ENCODE peak calls at places on chromosomes 4 and X, in nine cellular contexts. J, S, P, R, T, G, K, L and D are unnamed samples.

GRCh38 chrX:49838374-49838773 is 9.3 kb downstream of the PAGE4 start:
- DNase-seq in J (peak), S (peak), P (peak), R (peak), T (peak), G (no peak), K (peak), L (peak), D (no peak)

GRCh38 chr4:107991945-107992625 is 2.4 kb downstream of the HADH start:
- DNase-seq in J (no peak), S (peak), P (peak), R (no peak), T (no peak), G (no peak), K (no peak), L (peak), D (no peak)

GRCh38 chrX:129930941-129931410 is 25.0 kb downstream of the UTP14A start:
- DNase-seq in J (no peak), S (peak), P (peak), R (no peak), T (no peak), G (no peak), K (peak), L (peak), D (no peak)

GRCh38 chr4:1008840-1009646 is 2.4 kb upstream of the FGFRL1 start:
- DNase-seq in J (no peak), S (no peak), P (peak), R (no peak), T (peak), G (no peak), K (no peak), L (no peak), D (no peak)

GRCh38 chrX:83419030-83419792 is 88.9 kb upstream of the POU3F4 start:
- DNase-seq in J (no peak), S (no peak), P (no peak), R (no peak), T (no peak), G (no peak), K (peak), L (no peak), D (no peak)

GRCh38 chr4:22072240-22072639 is 123.7 kb upstream of the KCNIP4 start:
- DNase-seq in J (no peak), S (no peak), P (no peak), R (no peak), T (no peak), G (no peak), K (no peak), L (no peak), D (no peak)

GRCh38 chr4:186726440-186727148 is 2.9 kb upstream of the FAT1 start:
- DNase-seq in J (peak), S (peak), P (peak), R (peak), T (peak), G (no peak), K (peak), L (peak), D (no peak)

GRCh38 chr4:6848717-6849305 is 60.8 kb upstream of the TBC1D14 start:
- DNase-seq in J (no peak), S (no peak), P (no peak), R (peak), T (no peak), G (no peak), K (no peak), L (no peak), D (no peak)

GRCh38 chrX:56505866-56506265 is 57.6 kb upstream of the UBQLN2 start:
- DNase-seq in J (no peak), S (no peak), P (no peak), R (no peak), T (peak), G (no peak), K (peak), L (no peak), D (no peak)

GRCh38 chr4:48370260-48371134 is 29.2 kb downstream of the SLAIN2 start:
- DNase-seq in J (no peak), S (no peak), P (no peak), R (no peak), T (no peak), G (peak), K (no peak), L (no peak), D (no peak)

GRCh38 chrX:12895856-12896255 is 10.6 kb upstream of the TLR8 start:
- DNase-seq in J (no peak), S (no peak), P (no peak), R (no peak), T (no peak), G (no peak), K (no peak), L (peak), D (no peak)

GRCh38 chr4:107619065-107619464 is 101.0 kb downstream of the PAPSS1 start:
- DNase-seq in J (no peak), S (no peak), P (peak), R (no peak), T (peak), G (no peak), K (no peak), L (peak), D (no peak)

GRCh38 chrX:44352739-44353138 is 9.3 kb upstream of the EFHC2 start:
- DNase-seq in J (no peak), S (no peak), P (peak), R (no peak), T (peak), G (no peak), K (no peak), L (no peak), D (no peak)

DNA sequence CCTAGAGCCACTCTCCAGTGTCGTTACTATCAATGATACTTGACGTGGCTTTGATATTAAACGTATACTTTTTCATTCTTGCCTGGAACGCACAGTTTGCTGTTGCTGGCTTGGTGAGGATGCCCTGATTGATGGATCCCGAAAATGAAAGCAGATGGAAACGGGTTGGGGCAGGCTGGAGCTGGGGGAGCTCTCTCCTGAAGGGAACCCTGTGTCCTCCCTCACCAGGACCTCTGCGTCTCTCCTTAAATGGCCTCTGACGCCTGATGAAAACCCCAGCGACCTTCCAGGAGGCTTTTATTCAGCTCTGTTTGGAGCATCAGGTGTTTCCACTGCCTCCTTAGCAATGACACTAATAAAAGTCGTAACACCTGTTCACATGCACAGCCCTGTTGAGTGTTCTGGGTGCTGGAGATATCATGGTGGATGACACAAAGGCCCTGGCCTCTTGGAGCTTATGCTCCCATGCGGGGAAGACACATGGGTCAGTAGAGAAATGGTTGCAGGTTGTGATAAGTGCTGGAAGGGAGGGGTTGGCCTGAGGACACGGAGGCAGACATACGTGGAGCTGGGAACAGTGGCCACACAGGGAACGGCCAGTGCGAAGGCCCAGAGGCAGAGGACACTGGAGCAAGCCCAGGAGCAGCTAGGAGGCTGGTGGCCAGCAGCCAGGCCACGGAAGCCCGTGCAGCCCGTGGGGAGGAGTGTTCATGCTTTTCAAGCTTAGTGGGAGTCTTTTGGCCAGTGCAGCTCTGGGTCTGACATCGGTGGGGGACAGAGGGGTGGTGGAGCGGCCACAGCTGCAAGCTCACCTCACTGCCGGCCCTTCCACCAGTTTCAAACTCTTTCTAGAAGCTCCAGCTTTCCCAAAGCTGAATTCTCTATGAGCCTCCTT is 7.5 kb downstream of the MSANTD1 start:
- DNase-seq in J (no peak), S (no peak), P (no peak), R (no peak), T (no peak), G (no peak), K (no peak), L (no peak), D (no peak)
- H3K4me2 ChIP-seq in J (no peak), S (no peak), P (no peak), R (no peak), T (no peak), G (no peak), K (peak), L (no peak), D (no peak)

GRCh38 chr4:147836807-147837206 is 104.9 kb downstream of the ARHGAP10 start:
- DNase-seq in J (no peak), S (no peak), P (no peak), R (no peak), T (no peak), G (no peak), K (no peak), L (no peak), D (no peak)
- H3K4me3 ChIP-seq in J (no peak), S (no peak), P (no peak), R (no peak), T (no peak), G (peak), K (no peak), L (no peak), D (no peak)

GRCh38 chr4:81606166-81606565 is 134.5 kb upstream of the RASGEF1B start:
- DNase-seq in J (no peak), S (no peak), P (peak), R (no peak), T (no peak), G (no peak), K (no peak), L (no peak), D (no peak)
- H3K4me2 ChIP-seq in J (no peak), S (no peak), P (peak), R (no peak), T (no peak), G (no peak), K (peak), L (no peak), D (no peak)

GRCh38 chr4:89249313-89249712 is 58.3 kb downstream of the GPRIN3 start:
- DNase-seq in J (no peak), S (no peak), P (no peak), R (no peak), T (no peak), G (no peak), K (no peak), L (no peak), D (no peak)

GRCh38 chr4:89248879-89249281 is 58.7 kb downstream of the GPRIN3 start:
- DNase-seq in J (no peak), S (no peak), P (no peak), R (no peak), T (peak), G (no peak), K (no peak), L (no peak), D (no peak)

GRCh38 chr4:89245459-89245858 is 62.1 kb downstream of the GPRIN3 start:
- DNase-seq in J (no peak), S (no peak), P (no peak), R (no peak), T (no peak), G (no peak), K (no peak), L (no peak), D (no peak)

GRCh38 chr4:89249716-89250361 is 57.8 kb downstream of the GPRIN3 start:
- DNase-seq in J (no peak), S (no peak), P (no peak), R (no peak), T (no peak), G (no peak), K (no peak), L (no peak), D (no peak)

DNA sequence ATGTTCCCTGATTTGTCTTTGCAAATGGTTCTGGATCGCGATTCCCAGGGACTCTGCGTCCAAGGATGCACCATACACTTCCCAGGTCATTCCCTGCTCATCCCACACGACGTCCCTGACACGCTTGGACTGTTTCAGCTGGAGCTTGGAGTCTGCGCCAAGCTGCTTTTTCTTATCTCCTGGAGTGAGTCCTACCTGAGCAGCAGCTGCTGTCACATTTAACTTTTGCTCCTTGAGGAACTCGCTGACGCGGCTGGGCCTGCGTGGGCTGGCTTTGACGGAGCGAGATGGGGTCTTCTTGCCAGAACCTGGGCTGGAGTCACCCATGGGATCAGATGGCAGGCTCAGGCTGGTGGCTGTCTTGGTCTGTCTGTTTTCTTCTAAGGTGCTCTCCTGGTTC is 59.6 kb downstream of the GPRIN3 start:
- DNase-seq in J (no peak), S (no peak), P (no peak), R (no peak), T (no peak), G (no peak), K (no peak), L (no peak), D (no peak)
- H3K4me3 ChIP-seq in J (no peak), S (no peak), P (no peak), R (no peak), T (no peak), G (no peak), K (no peak), L (no peak), D (no peak)

GRCh38 chrX:136186023-136186413 is 38.7 kb downstream of the FHL1 start:
- DNase-seq in J (no peak), S (no peak), P (no peak), R (no peak), T (no peak), G (no peak), K (no peak), L (no peak), D (no peak)
- H3K4me2 ChIP-seq in J (peak), S (no peak), P (peak), R (no peak), T (no peak), G (no peak), K (peak), L (peak), D (no peak)

GRCh38 chr4:98662055-98662453 is 3.6 kb upstream of the TSPAN5 start:
- DNase-seq in J (no peak), S (no peak), P (no peak), R (no peak), T (no peak), G (no peak), K (no peak), L (no peak), D (no peak)

GRCh38 chr4:98664959-98665358 is 6.5 kb upstream of the TSPAN5 start:
- DNase-seq in J (no peak), S (no peak), P (no peak), R (peak), T (no peak), G (no peak), K (no peak), L (no peak), D (peak)

GRCh38 chr4:98661356-98662054 is 3.1 kb upstream of the TSPAN5 start:
- DNase-seq in J (no peak), S (no peak), P (no peak), R (peak), T (peak), G (no peak), K (peak), L (no peak), D (no peak)

GRCh38 chr4:98662619-98663225 is 4.3 kb upstream of the TSPAN5 start:
- DNase-seq in J (no peak), S (no peak), P (no peak), R (peak), T (no peak), G (no peak), K (peak), L (peak), D (no peak)

GRCh38 chr4:98663226-98664006 is 5.0 kb upstream of the TSPAN5 start:
- DNase-seq in J (no peak), S (no peak), P (no peak), R (no peak), T (no peak), G (peak), K (peak), L (no peak), D (no peak)
- H3K4me3 ChIP-seq in J (no peak), S (no peak), P (no peak), R (no peak), T (no peak), G (peak), K (no peak), L (no peak), D (no peak)

GRCh38 chr4:5050520-5050955 is 742 bp upstream of the STK32B start:
- DNase-seq in J (peak), S (peak), P (peak), R (peak), T (peak), G (no peak), K (peak), L (peak), D (peak)
- H3K4me2 ChIP-seq in J (peak), S (peak), P (peak), R (peak), T (peak), G (peak), K (peak), L (peak), D (peak)